ENCODE peak calls at places on chromosomes 13 and 19, in nine cellular contexts. One of them, this sample, is unnamed.

GRCh38 chr13:45873491-45874360 is 22.2 kb upstream of the SIAH3 start:
- DNase-seq in adrenal gland: no peak
- DNase-seq in right lobe of liver: no peak
- DNase-seq in left ventricle myocardium inferior: no peak
- DNase-seq in heart right ventricle: no peak
- DNase-seq in stimulated activated CD4-positive, alpha-beta T cell treated with anti-CD3 and anti-CD28 coated beads, TNF-alpha, amount 100 ng/mL, for 24 hours: no peak
- DNase-seq in ureter: no peak
- DNase-seq in body of pancreas: no peak
- DNase-seq in KG1: no peak
- DNase-seq in this sample: no peak

GRCh38 chr13:54484166-54484565 is 1455.6 kb downstream of the OLFM4 start:
- DNase-seq in adrenal gland: no peak
- DNase-seq in right lobe of liver: no peak
- DNase-seq in left ventricle myocardium inferior: no peak
- DNase-seq in heart right ventricle: no peak
- DNase-seq in stimulated activated CD4-positive, alpha-beta T cell treated with anti-CD3 and anti-CD28 coated beads, TNF-alpha, amount 100 ng/mL, for 24 hours: no peak
- DNase-seq in ureter: no peak
- DNase-seq in body of pancreas: no peak
- DNase-seq in KG1: no peak
- DNase-seq in this sample: no peak

GRCh38 chr19:18596752-18597157 is 8.2 kb downstream of the REX1BD start:
- DNase-seq in adrenal gland: peak; percentile 87
- DNase-seq in right lobe of liver: peak; percentile 77
- DNase-seq in left ventricle myocardium inferior: peak; percentile 53
- DNase-seq in heart right ventricle: peak; percentile 60
- DNase-seq in stimulated activated CD4-positive, alpha-beta T cell treated with anti-CD3 and anti-CD28 coated beads, TNF-alpha, amount 100 ng/mL, for 24 hours: no peak
- DNase-seq in ureter: no peak
- DNase-seq in body of pancreas: peak; percentile 68
- DNase-seq in KG1: no peak
- DNase-seq in this sample: no peak

GRCh38 chr19:2476451-2477140 is 669 bp downstream of the GADD45B start:
- DNase-seq in adrenal gland: peak; percentile 61
- DNase-seq in right lobe of liver: peak; percentile 75
- DNase-seq in left ventricle myocardium inferior: peak; percentile 49
- DNase-seq in heart right ventricle: peak; percentile 50
- DNase-seq in stimulated activated CD4-positive, alpha-beta T cell treated with anti-CD3 and anti-CD28 coated beads, TNF-alpha, amount 100 ng/mL, for 24 hours: no peak
- DNase-seq in ureter: no peak
- DNase-seq in body of pancreas: peak; percentile 52
- DNase-seq in KG1: no peak
- DNase-seq in this sample: no peak

GRCh38 chr19:54570316-54570715 is 3.3 kb upstream of the LILRA2 start:
- DNase-seq in adrenal gland: no peak
- DNase-seq in right lobe of liver: no peak
- DNase-seq in left ventricle myocardium inferior: no peak
- DNase-seq in heart right ventricle: no peak
- DNase-seq in stimulated activated CD4-positive, alpha-beta T cell treated with anti-CD3 and anti-CD28 coated beads, TNF-alpha, amount 100 ng/mL, for 24 hours: no peak
- DNase-seq in ureter: no peak
- DNase-seq in body of pancreas: no peak
- DNase-seq in KG1: no peak
- DNase-seq in this sample: no peak

GRCh38 chr13:90551253-90551652 is 796.2 kb upstream of the MIR17HG start:
- DNase-seq in adrenal gland: no peak
- DNase-seq in right lobe of liver: no peak
- DNase-seq in left ventricle myocardium inferior: no peak
- DNase-seq in heart right ventricle: no peak
- DNase-seq in stimulated activated CD4-positive, alpha-beta T cell treated with anti-CD3 and anti-CD28 coated beads, TNF-alpha, amount 100 ng/mL, for 24 hours: no peak
- DNase-seq in ureter: no peak
- DNase-seq in body of pancreas: no peak
- DNase-seq in KG1: no peak
- DNase-seq in this sample: no peak

GRCh38 chr13:113874177-113874576 is 10.3 kb upstream of the GAS6 start:
- DNase-seq in adrenal gland: no peak
- DNase-seq in right lobe of liver: no peak
- DNase-seq in left ventricle myocardium inferior: no peak
- DNase-seq in heart right ventricle: no peak
- DNase-seq in stimulated activated CD4-positive, alpha-beta T cell treated with anti-CD3 and anti-CD28 coated beads, TNF-alpha, amount 100 ng/mL, for 24 hours: no peak
- DNase-seq in ureter: no peak
- DNase-seq in body of pancreas: no peak
- DNase-seq in KG1: no peak
- DNase-seq in this sample: no peak

GRCh38 chr13:113519556-113519955 is 29.0 kb upstream of the DCUN1D2 start:
- DNase-seq in adrenal gland: no peak
- DNase-seq in right lobe of liver: no peak
- DNase-seq in left ventricle myocardium inferior: no peak
- DNase-seq in heart right ventricle: no peak
- DNase-seq in stimulated activated CD4-positive, alpha-beta T cell treated with anti-CD3 and anti-CD28 coated beads, TNF-alpha, amount 100 ng/mL, for 24 hours: no peak
- DNase-seq in ureter: no peak
- DNase-seq in body of pancreas: no peak
- DNase-seq in KG1: no peak
- DNase-seq in this sample: no peak

GRCh38 chr19:18322318-18322758 is 538 bp downstream of the LSM4 start:
- DNase-seq in adrenal gland: peak; percentile 50
- DNase-seq in right lobe of liver: no peak
- DNase-seq in left ventricle myocardium inferior: peak; percentile 46
- DNase-seq in heart right ventricle: no peak
- DNase-seq in stimulated activated CD4-positive, alpha-beta T cell treated with anti-CD3 and anti-CD28 coated beads, TNF-alpha, amount 100 ng/mL, for 24 hours: no peak
- DNase-seq in ureter: no peak
- DNase-seq in body of pancreas: no peak
- DNase-seq in KG1: peak; percentile 27
- DNase-seq in this sample: no peak

GRCh38 chr19:49453757-49454248 is 778 bp downstream of the ALDH16A1 start:
- DNase-seq in adrenal gland: no peak
- DNase-seq in right lobe of liver: no peak
- DNase-seq in left ventricle myocardium inferior: no peak
- DNase-seq in heart right ventricle: no peak
- DNase-seq in stimulated activated CD4-positive, alpha-beta T cell treated with anti-CD3 and anti-CD28 coated beads, TNF-alpha, amount 100 ng/mL, for 24 hours: no peak
- DNase-seq in ureter: no peak
- DNase-seq in body of pancreas: no peak
- DNase-seq in KG1: no peak
- DNase-seq in this sample: no peak

GRCh38 chr19:38425810-38426466 is at the start of gene RASGRP4:
- DNase-seq in adrenal gland: no peak
- DNase-seq in right lobe of liver: peak; percentile 57
- DNase-seq in left ventricle myocardium inferior: peak; percentile 51
- DNase-seq in heart right ventricle: peak; percentile 43
- DNase-seq in stimulated activated CD4-positive, alpha-beta T cell treated with anti-CD3 and anti-CD28 coated beads, TNF-alpha, amount 100 ng/mL, for 24 hours: no peak
- DNase-seq in ureter: no peak
- DNase-seq in body of pancreas: no peak
- DNase-seq in KG1: peak; percentile 62
- DNase-seq in this sample: no peak

GRCh38 chr13:37443538-37443937 is 155.0 kb downstream of the POSTN start:
- DNase-seq in adrenal gland: no peak
- DNase-seq in right lobe of liver: no peak
- DNase-seq in left ventricle myocardium inferior: no peak
- DNase-seq in heart right ventricle: no peak
- DNase-seq in stimulated activated CD4-positive, alpha-beta T cell treated with anti-CD3 and anti-CD28 coated beads, TNF-alpha, amount 100 ng/mL, for 24 hours: no peak
- DNase-seq in ureter: no peak
- DNase-seq in body of pancreas: no peak
- DNase-seq in KG1: no peak
- DNase-seq in this sample: no peak

GRCh38 chr19:46350758-46351159 is 3.9 kb downstream of the PPP5C start:
- DNase-seq in adrenal gland: no peak
- DNase-seq in right lobe of liver: no peak
- DNase-seq in left ventricle myocardium inferior: no peak
- DNase-seq in heart right ventricle: no peak
- DNase-seq in stimulated activated CD4-positive, alpha-beta T cell treated with anti-CD3 and anti-CD28 coated beads, TNF-alpha, amount 100 ng/mL, for 24 hours: no peak
- DNase-seq in ureter: no peak
- DNase-seq in body of pancreas: peak; percentile 63
- DNase-seq in KG1: peak; percentile 42
- DNase-seq in this sample: no peak

GRCh38 chr19:42315024-42315423 is 1.9 kb downstream of the TMEM145 start:
- DNase-seq in adrenal gland: no peak
- DNase-seq in right lobe of liver: no peak
- DNase-seq in left ventricle myocardium inferior: no peak
- DNase-seq in heart right ventricle: no peak
- DNase-seq in stimulated activated CD4-positive, alpha-beta T cell treated with anti-CD3 and anti-CD28 coated beads, TNF-alpha, amount 100 ng/mL, for 24 hours: no peak
- DNase-seq in ureter: no peak
- DNase-seq in body of pancreas: no peak
- DNase-seq in KG1: no peak
- DNase-seq in this sample: no peak

GRCh38 chr19:2474232-2475017 is 1.5 kb upstream of the GADD45B start:
- DNase-seq in adrenal gland: peak; percentile 82
- DNase-seq in right lobe of liver: peak; percentile 87
- DNase-seq in left ventricle myocardium inferior: peak; percentile 86
- DNase-seq in heart right ventricle: peak; percentile 86
- DNase-seq in stimulated activated CD4-positive, alpha-beta T cell treated with anti-CD3 and anti-CD28 coated beads, TNF-alpha, amount 100 ng/mL, for 24 hours: peak; percentile 81
- DNase-seq in ureter: peak; percentile 86
- DNase-seq in body of pancreas: peak; percentile 85
- DNase-seq in KG1: peak; percentile 69
- DNase-seq in this sample: no peak

GRCh38 chr13:41648314-41648935 is 191.1 kb downstream of the RGCC start:
- DNase-seq in adrenal gland: no peak
- DNase-seq in right lobe of liver: no peak
- DNase-seq in left ventricle myocardium inferior: no peak
- DNase-seq in heart right ventricle: no peak
- DNase-seq in stimulated activated CD4-positive, alpha-beta T cell treated with anti-CD3 and anti-CD28 coated beads, TNF-alpha, amount 100 ng/mL, for 24 hours: no peak
- DNase-seq in ureter: no peak
- DNase-seq in body of pancreas: no peak
- DNase-seq in KG1: no peak
- DNase-seq in this sample: no peak